ENCODE peak calls at places on chromosomes 6 and 20, in six cellular contexts. One of them, this sample, is unnamed.

GRCh38 chr6:34161857-34162515 is 16.1 kb upstream of the GRM4 start:
- DNase-seq in neuronal stem cell: no peak
- DNase-seq in heart right ventricle: no peak
- DNase-seq in A549: no peak
- DNase-seq in non-pigmented ciliary epithelial cell: no peak
- DNase-seq in ovary: no peak
- DNase-seq in this sample: no peak

GRCh38 chr6:127972815-127973214 is 72.0 kb upstream of the THEMIS start:
- DNase-seq in neuronal stem cell: no peak
- DNase-seq in heart right ventricle: no peak
- DNase-seq in A549: no peak
- DNase-seq in non-pigmented ciliary epithelial cell: no peak
- DNase-seq in ovary: no peak
- DNase-seq in this sample: no peak

GRCh38 chr20:62590301-62591121 is 51.8 kb upstream of the SLCO4A1 start:
- DNase-seq in neuronal stem cell: no peak
- DNase-seq in heart right ventricle: no peak
- DNase-seq in A549: peak
- DNase-seq in non-pigmented ciliary epithelial cell: no peak
- DNase-seq in ovary: no peak
- DNase-seq in this sample: peak

GRCh38 chr6:92369309-92369708 is 1050.0 kb downstream of the EPHA7 start:
- DNase-seq in neuronal stem cell: no peak
- DNase-seq in heart right ventricle: no peak
- DNase-seq in A549: no peak
- DNase-seq in non-pigmented ciliary epithelial cell: no peak
- DNase-seq in ovary: no peak
- DNase-seq in this sample: no peak

GRCh38 chr20:33851842-33852466 is 40.8 kb downstream of the CHMP4B start:
- DNase-seq in neuronal stem cell: no peak
- DNase-seq in heart right ventricle: no peak
- DNase-seq in A549: no peak
- DNase-seq in non-pigmented ciliary epithelial cell: no peak
- DNase-seq in ovary: no peak
- DNase-seq in this sample: no peak

GRCh38 chr6:26475823-26476729 is 18.3 kb downstream of the BTN2A1 start:
- DNase-seq in neuronal stem cell: no peak
- DNase-seq in heart right ventricle: no peak
- DNase-seq in A549: no peak
- DNase-seq in non-pigmented ciliary epithelial cell: no peak
- DNase-seq in ovary: no peak
- DNase-seq in this sample: no peak

GRCh38 chr6:106750146-106750900 is 120.9 kb downstream of the QRSL1 start:
- DNase-seq in neuronal stem cell: no peak
- DNase-seq in heart right ventricle: no peak
- DNase-seq in A549: no peak
- DNase-seq in non-pigmented ciliary epithelial cell: no peak
- DNase-seq in ovary: no peak
- DNase-seq in this sample: no peak

GRCh38 chr6:15429146-15430110 is 183.6 kb downstream of the JARID2 start:
- DNase-seq in neuronal stem cell: no peak
- DNase-seq in heart right ventricle: no peak
- DNase-seq in A549: no peak
- DNase-seq in non-pigmented ciliary epithelial cell: no peak
- DNase-seq in ovary: no peak
- DNase-seq in this sample: no peak

GRCh38 chr6:35368038-35368887 is 25.9 kb downstream of the PPARD start:
- DNase-seq in neuronal stem cell: no peak
- DNase-seq in heart right ventricle: no peak
- DNase-seq in A549: no peak
- DNase-seq in non-pigmented ciliary epithelial cell: no peak
- DNase-seq in ovary: no peak
- DNase-seq in this sample: no peak

GRCh38 chr6:112665815-112666214 is 318.7 kb downstream of the RFPL4B start:
- DNase-seq in neuronal stem cell: no peak
- DNase-seq in heart right ventricle: no peak
- DNase-seq in A549: no peak
- DNase-seq in non-pigmented ciliary epithelial cell: no peak
- DNase-seq in ovary: no peak
- DNase-seq in this sample: no peak

GRCh38 chr6:149334682-149335160 is 17.2 kb downstream of the TAB2 start:
- DNase-seq in neuronal stem cell: no peak
- DNase-seq in heart right ventricle: no peak
- DNase-seq in A549: no peak
- DNase-seq in non-pigmented ciliary epithelial cell: peak
- DNase-seq in ovary: no peak
- DNase-seq in this sample: no peak

GRCh38 chr6:132489376-132489775 is 23.5 kb downstream of the STX7 start:
- DNase-seq in neuronal stem cell: no peak
- DNase-seq in heart right ventricle: no peak
- DNase-seq in A549: no peak
- DNase-seq in non-pigmented ciliary epithelial cell: no peak
- DNase-seq in ovary: no peak
- DNase-seq in this sample: no peak

GRCh38 chr20:39853664-39854063 is 835.4 kb downstream of the MAFB start:
- DNase-seq in neuronal stem cell: peak
- DNase-seq in heart right ventricle: no peak
- DNase-seq in A549: no peak
- DNase-seq in non-pigmented ciliary epithelial cell: peak
- DNase-seq in ovary: no peak
- DNase-seq in this sample: no peak

GRCh38 chr6:160912411-160912810 is 79.2 kb upstream of the MAP3K4 start:
- DNase-seq in neuronal stem cell: no peak
- DNase-seq in heart right ventricle: no peak
- DNase-seq in A549: no peak
- DNase-seq in non-pigmented ciliary epithelial cell: no peak
- DNase-seq in ovary: no peak
- DNase-seq in this sample: no peak

GRCh38 chr6:160129886-160130615 is 8.4 kb downstream of the SLC22A1 start:
- DNase-seq in neuronal stem cell: no peak
- DNase-seq in heart right ventricle: no peak
- DNase-seq in A549: no peak
- DNase-seq in non-pigmented ciliary epithelial cell: no peak
- DNase-seq in ovary: no peak
- DNase-seq in this sample: no peak

GRCh38 chr20:18019068-18019467 is 38.6 kb downstream of the OVOL2 start:
- DNase-seq in neuronal stem cell: no peak
- DNase-seq in heart right ventricle: no peak
- DNase-seq in A549: peak
- DNase-seq in non-pigmented ciliary epithelial cell: no peak
- DNase-seq in ovary: no peak
- DNase-seq in this sample: no peak

GRCh38 chr6:149899926-149900619 is 2.2 kb upstream of the RAET1E start:
- DNase-seq in neuronal stem cell: no peak
- DNase-seq in heart right ventricle: no peak
- DNase-seq in A549: no peak
- DNase-seq in non-pigmented ciliary epithelial cell: no peak
- DNase-seq in ovary: no peak
- DNase-seq in this sample: no peak

GRCh38 chr6:88220493-88220892 is 54.3 kb upstream of the CNR1 start:
- DNase-seq in neuronal stem cell: no peak
- DNase-seq in heart right ventricle: no peak
- DNase-seq in A549: no peak
- DNase-seq in non-pigmented ciliary epithelial cell: no peak
- DNase-seq in ovary: no peak
- DNase-seq in this sample: no peak

GRCh38 chr20:46557231-46557956 is 6.9 kb upstream of the OCSTAMP start:
- DNase-seq in neuronal stem cell: no peak
- DNase-seq in heart right ventricle: no peak
- DNase-seq in A549: no peak
- DNase-seq in non-pigmented ciliary epithelial cell: no peak
- DNase-seq in ovary: no peak
- DNase-seq in this sample: no peak

GRCh38 chr6:4732691-4733315 is 43.4 kb upstream of the CDYL start:
- DNase-seq in neuronal stem cell: no peak
- DNase-seq in heart right ventricle: peak
- DNase-seq in A549: peak
- DNase-seq in non-pigmented ciliary epithelial cell: peak
- DNase-seq in ovary: peak
- DNase-seq in this sample: peak

GRCh38 chr6:157946865-157947532 is 34.7 kb upstream of the SYNJ2 start:
- DNase-seq in neuronal stem cell: no peak
- DNase-seq in heart right ventricle: no peak
- DNase-seq in A549: no peak
- DNase-seq in non-pigmented ciliary epithelial cell: no peak
- DNase-seq in ovary: no peak
- DNase-seq in this sample: no peak

GRCh38 chr20:50434653-50435396 is 75.4 kb upstream of the PTPN1 start:
- DNase-seq in neuronal stem cell: no peak
- DNase-seq in heart right ventricle: no peak
- DNase-seq in A549: no peak
- DNase-seq in non-pigmented ciliary epithelial cell: no peak
- DNase-seq in ovary: no peak
- DNase-seq in this sample: no peak

GRCh38 chr6:23533311-23533710 is 592.7 kb upstream of the NRSN1 start:
- DNase-seq in neuronal stem cell: no peak
- DNase-seq in heart right ventricle: no peak
- DNase-seq in A549: no peak
- DNase-seq in non-pigmented ciliary epithelial cell: no peak
- DNase-seq in ovary: no peak
- DNase-seq in this sample: no peak

GRCh38 chr20:2563116-2563515 is 26.7 kb downstream of the TMC2 start:
- DNase-seq in neuronal stem cell: no peak
- DNase-seq in heart right ventricle: no peak
- DNase-seq in A549: no peak
- DNase-seq in non-pigmented ciliary epithelial cell: no peak
- DNase-seq in ovary: no peak
- DNase-seq in this sample: no peak

GRCh38 chr20:20373046-20373706 is 5.3 kb downstream of the INSM1 start:
- DNase-seq in neuronal stem cell: no peak
- DNase-seq in heart right ventricle: no peak
- DNase-seq in A549: no peak
- DNase-seq in non-pigmented ciliary epithelial cell: no peak
- DNase-seq in ovary: no peak
- DNase-seq in this sample: no peak

GRCh38 chr6:20306491-20306890 is 94.2 kb upstream of the MBOAT1 start:
- DNase-seq in neuronal stem cell: no peak
- DNase-seq in heart right ventricle: no peak
- DNase-seq in A549: no peak
- DNase-seq in non-pigmented ciliary epithelial cell: no peak
- DNase-seq in ovary: no peak
- DNase-seq in this sample: no peak

GRCh38 chr20:40493071-40493470 is 196.0 kb downstream of the MAFB start:
- DNase-seq in neuronal stem cell: no peak
- DNase-seq in heart right ventricle: peak
- DNase-seq in A549: no peak
- DNase-seq in non-pigmented ciliary epithelial cell: no peak
- DNase-seq in ovary: peak
- DNase-seq in this sample: peak

GRCh38 chr6:43981363-43981990 is 145.8 kb downstream of the MRPL14 start:
- DNase-seq in neuronal stem cell: no peak
- DNase-seq in heart right ventricle: no peak
- DNase-seq in A549: no peak
- DNase-seq in non-pigmented ciliary epithelial cell: no peak
- DNase-seq in ovary: no peak
- DNase-seq in this sample: no peak

GRCh38 chr6:97074785-97075184 is 150.3 kb downstream of the KLHL32 start:
- DNase-seq in neuronal stem cell: no peak
- DNase-seq in heart right ventricle: no peak
- DNase-seq in A549: no peak
- DNase-seq in non-pigmented ciliary epithelial cell: no peak
- DNase-seq in ovary: no peak
- DNase-seq in this sample: no peak

GRCh38 chr6:115891111-115891669 is 169.5 kb downstream of the FRK start:
- DNase-seq in neuronal stem cell: no peak
- DNase-seq in heart right ventricle: no peak
- DNase-seq in A549: peak
- DNase-seq in non-pigmented ciliary epithelial cell: peak
- DNase-seq in ovary: no peak
- DNase-seq in this sample: no peak

GRCh38 chr6:120198033-120198432 is 848.5 kb upstream of the MAN1A1 start:
- DNase-seq in neuronal stem cell: no peak
- DNase-seq in heart right ventricle: no peak
- DNase-seq in A549: no peak
- DNase-seq in non-pigmented ciliary epithelial cell: peak
- DNase-seq in ovary: no peak
- DNase-seq in this sample: no peak

This sample was measured in left cardiac atrium.